ENCODE peak calls at places on chromosomes 3 and 15, in eight cellular contexts. F is heart right ventricle, N is MM.1S, G is PC-3, K is fibroblast of lung, D is lower lobe of right lung, L is neural progenitor cell, H is AG04450. A is an unnamed sample.

GRCh38 chr3:83500422-83500821 is 1458.4 kb upstream of the CADM2 start:
- DNase-seq in F (no peak), N (no peak), G (peak; percentile 86), K (peak; percentile 20), D (no peak), L (no peak), H (no peak), A (no peak)

GRCh38 chr3:23659840-23660430 is 145.8 kb upstream of the UBE2E1 start:
- DNase-seq in F (no peak), N (no peak), G (no peak), K (no peak), D (no peak), L (no peak), H (no peak), A (no peak)

GRCh38 chr3:46936733-46937250 is 39.8 kb downstream of the CCDC12 start:
- DNase-seq in F (no peak), N (no peak), G (no peak), K (peak; percentile 38), D (peak; percentile 24), L (no peak), H (no peak), A (no peak)

GRCh38 chr3:148062590-148062989 is 635.1 kb upstream of the AGTR1 start:
- DNase-seq in F (no peak), N (no peak), G (peak; percentile 77), K (no peak), D (no peak), L (no peak), H (no peak), A (no peak)

GRCh38 chr3:81914254-81914653 is 152.8 kb upstream of the GBE1 start:
- DNase-seq in F (no peak), N (no peak), G (no peak), K (no peak), D (no peak), L (no peak), H (no peak), A (no peak)

GRCh38 chr3:53495518-53496501 is 1.4 kb downstream of the CACNA1D start:
- DNase-seq in F (no peak), N (no peak), G (no peak), K (no peak), D (no peak), L (peak; percentile 54), H (no peak), A (no peak)

GRCh38 chr3:141395005-141395589 is 26.8 kb downstream of the ZBTB38 start:
- DNase-seq in F (no peak), N (no peak), G (no peak), K (no peak), D (no peak), L (no peak), H (no peak), A (no peak)

GRCh38 chr15:93485922-93486327 is 396.9 kb upstream of the RGMA start:
- DNase-seq in F (peak; percentile 60), N (no peak), G (no peak), K (peak; percentile 67), D (no peak), L (no peak), H (no peak), A (no peak)

GRCh38 chr3:174439621-174440349 is 419.3 kb upstream of the NAALADL2 start:
- DNase-seq in F (peak; percentile 22), N (no peak), G (peak; percentile 98), K (peak; percentile 99), D (no peak), L (peak; percentile 18), H (peak; percentile 98), A (no peak)

GRCh38 chr3:129577925-129578742 is 28.3 kb downstream of the PLXND1 start:
- DNase-seq in F (no peak), N (no peak), G (no peak), K (no peak), D (peak; percentile 74), L (no peak), H (no peak), A (no peak)

GRCh38 chr3:180744226-180744625 is 64.9 kb upstream of the CCDC39 start:
- DNase-seq in F (no peak), N (no peak), G (no peak), K (peak; percentile 1), D (no peak), L (peak; percentile 83), H (no peak), A (no peak)

GRCh38 chr3:127789051-127789450 is 33.3 kb downstream of the MGLL start:
- DNase-seq in F (no peak), N (no peak), G (no peak), K (no peak), D (no peak), L (no peak), H (no peak), A (no peak)

GRCh38 chr3:16841906-16842709 is 42.6 kb upstream of the PLCL2 start:
- DNase-seq in F (no peak), N (peak; percentile 83), G (no peak), K (no peak), D (peak; percentile 75), L (no peak), H (no peak), A (peak; percentile 78)

DNA sequence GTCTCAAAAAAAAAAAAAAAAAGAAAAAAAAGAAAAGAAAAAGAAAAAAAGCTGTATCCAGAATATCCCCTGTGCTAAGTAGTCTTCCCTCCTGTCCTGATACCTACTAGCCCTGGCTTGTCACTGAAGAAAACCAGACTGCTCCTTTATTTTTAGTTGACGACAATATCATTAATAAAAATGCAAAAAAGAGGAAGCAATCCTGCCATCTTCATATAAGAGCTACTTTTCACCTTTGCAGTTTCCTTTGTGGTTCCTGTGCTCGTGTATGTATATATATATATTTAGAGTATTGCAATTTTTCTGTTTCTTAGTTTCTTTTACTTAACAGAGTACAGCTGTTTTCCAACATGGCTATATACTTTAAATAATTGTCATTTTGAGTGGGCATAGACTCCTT is 13.6 kb downstream of the C3orf20 start:
- DNase-seq in F (no peak), N (peak; percentile 65), G (no peak), K (no peak), D (no peak), L (no peak), H (no peak), A (no peak)
- H3K9me3 ChIP-seq in F (no peaks in the 10 kb centered on the region), N (no peaks in the 10 kb centered on the region), G (no peaks in the 10 kb centered on the region), K (no peaks in the 10 kb centered on the region), D (no peaks in the 10 kb centered on the region), L (no peaks in the 10 kb centered on the region), H (no peaks in the 10 kb centered on the region), A (no peaks in the 10 kb centered on the region)

GRCh38 chr3:105786241-105786640 is 82.6 kb downstream of the CBLB start:
- DNase-seq in F (no peak), N (no peak), G (no peak), K (no peak), D (no peak), L (no peak), H (no peak), A (no peak)
- H3K27ac ChIP-seq in F (peak overlapping the region; percentile 38), N (no peak overlapping the region), G (no peak overlapping the region), K (no peak overlapping the region), D (no peak overlapping the region), L (no peak overlapping the region), H (no peak overlapping the region), A (no peak overlapping the region)

GRCh38 chr3:124834723-124835718 is 52.1 kb downstream of the ITGB5 start:
- DNase-seq in F (peak; percentile 70), N (peak; percentile 98), G (peak; percentile 75), K (peak; percentile 84), D (peak; percentile 49), L (peak; percentile 62), H (peak; percentile 96), A (peak; percentile 18)
- H3K4me3 ChIP-seq in F (no peak overlapping the region), N (peak overlapping the region; percentile 64), G (peak overlapping the region; percentile 3), K (no peak overlapping the region), D (no peak overlapping the region), L (no peak overlapping the region), H (no peak overlapping the region), A (peak overlapping the region; percentile 46)

DNA sequence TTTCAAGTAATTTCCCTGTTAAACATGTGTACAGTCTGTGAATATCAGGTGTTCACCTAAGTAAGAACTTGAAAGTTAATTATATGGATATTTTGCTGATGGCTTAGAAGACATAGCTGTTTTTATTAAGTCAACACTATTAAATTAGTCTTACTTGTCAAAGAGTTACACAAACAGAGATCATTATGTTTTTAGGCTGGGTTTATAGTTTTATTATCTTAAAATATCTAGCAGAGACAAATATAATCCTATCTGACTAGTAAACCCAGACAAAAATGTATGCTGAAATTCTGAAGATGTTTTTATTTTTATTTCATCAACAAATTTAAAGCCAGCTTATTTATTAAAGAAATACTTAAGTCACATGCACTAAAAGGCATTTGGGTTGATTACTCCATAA is 51.2 kb upstream of the CCK start:
- DNase-seq in F (no peak), N (no peak), G (no peak), K (no peak), D (no peak), L (no peak), H (no peak), A (no peak)
- H3K9me3 ChIP-seq in F (no peaks in the 10 kb centered on the region), N (no peaks in the 10 kb centered on the region), G (peaks cover 34% of the 10 kb centered on the region), K (no peaks in the 10 kb centered on the region), D (peaks cover 26% of the 10 kb centered on the region), L (peaks cover 42% of the 10 kb centered on the region), H (peaks cover 2% of the 10 kb centered on the region), A (no peaks in the 10 kb centered on the region)

GRCh38 chr15:70504305-70504951 is 258.9 kb downstream of the UACA start:
- DNase-seq in F (peak; percentile 70), N (peak; percentile 96), G (peak; percentile 65), K (peak; percentile 68), D (peak; percentile 69), L (no peak), H (no peak), A (no peak)

GRCh38 chr15:70505411-70505919 is 257.9 kb downstream of the UACA start:
- DNase-seq in F (no peak), N (peak; percentile 33), G (peak; percentile 95), K (peak; percentile 93), D (no peak), L (no peak), H (peak; percentile 30), A (no peak)

GRCh38 chr15:70504988-70505387 is 258.4 kb downstream of the UACA start:
- DNase-seq in F (no peak), N (no peak), G (no peak), K (no peak), D (no peak), L (no peak), H (no peak), A (no peak)

GRCh38 chr15:70507772-70508351 is 255.5 kb downstream of the UACA start:
- DNase-seq in F (no peak), N (no peak), G (peak; percentile 97), K (peak; percentile 76), D (peak; percentile 73), L (no peak), H (no peak), A (no peak)

DNA sequence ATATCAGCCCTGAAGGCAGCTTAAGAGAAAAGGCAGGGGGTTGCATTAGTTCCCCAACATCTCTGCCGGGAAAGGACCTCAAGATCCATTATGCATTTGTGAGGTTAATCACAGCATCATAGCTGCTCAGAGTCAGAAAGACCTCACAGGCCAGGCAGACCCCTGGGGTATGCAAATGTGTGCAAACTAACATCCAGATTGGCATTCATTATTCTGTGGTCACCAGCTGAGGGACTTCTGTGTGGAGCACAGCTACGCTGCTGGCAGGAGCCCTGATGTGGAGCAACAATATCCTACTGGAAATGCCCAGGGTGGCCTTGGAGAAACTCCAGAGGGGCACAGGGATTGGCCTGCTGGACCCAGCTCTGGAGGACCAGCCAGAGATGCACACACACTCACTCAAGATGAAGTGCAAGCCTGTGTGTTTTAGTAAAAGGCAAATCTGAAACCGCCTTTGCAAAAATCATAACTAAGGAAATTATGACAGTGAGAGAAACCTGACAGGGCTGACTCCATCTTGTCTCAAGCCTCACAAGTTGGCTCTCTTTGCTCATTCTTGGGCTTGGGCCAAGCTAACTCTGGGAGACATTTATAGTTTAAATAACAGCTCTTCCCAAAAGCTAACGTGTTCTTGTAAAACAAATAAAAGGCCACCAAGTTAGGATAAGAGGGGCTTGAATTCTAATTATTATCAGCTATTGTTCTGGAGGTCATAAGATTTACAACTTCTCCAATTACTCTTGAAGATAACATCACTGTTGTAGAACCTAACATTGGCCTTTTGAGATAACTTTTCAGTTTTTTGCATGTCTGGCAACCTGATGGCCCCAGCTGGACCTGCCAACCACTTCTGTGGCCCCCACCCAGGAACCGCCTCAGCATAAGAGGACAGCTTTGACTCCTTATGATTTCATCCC is 257.1 kb downstream of the UACA start:
- DNase-seq in F (no peak), N (no peak), G (peak; percentile 18), K (no peak), D (no peak), L (no peak), H (no peak), A (no peak)
- H3K27ac ChIP-seq in F (no peak overlapping the region), N (peak overlapping the region; percentile 98), G (peak overlapping the region; percentile 90), K (no peak overlapping the region), D (no peak overlapping the region), L (no peak overlapping the region), H (peak overlapping the region; percentile 39), A (no peak overlapping the region)